ENCODE peak calls at places on chromosomes 13 and 19, in four cellular contexts. K is GM12878, G is A549, U is HCT116. E is an unnamed sample.

GRCh38 chr19:50242586-50242985 is 39.2 kb downstream of the MYH14 start:
- DNase-seq in K (peak; percentile 35), G (no peak), U (no peak), E (no peak)

GRCh38 chr19:55257461-55258411 is 1.1 kb downstream of the PPP6R1 start:
- DNase-seq in K (no peak), G (no peak), U (no peak), E (no peak)

GRCh38 chr13:31418186-31418585 is 218.4 kb downstream of the B3GLCT start:
- DNase-seq in K (no peak), G (no peak), U (no peak), E (no peak)

GRCh38 chr13:26722321-26722720 is 38.3 kb downstream of the GPR12 start:
- DNase-seq in K (no peak), G (no peak), U (no peak), E (no peak)

GRCh38 chr19:3115916-3116602 is 19.8 kb upstream of the GNA15 start:
- DNase-seq in K (no peak), G (no peak), U (no peak), E (no peak)

GRCh38 chr19:19120308-19121156 is 17.7 kb downstream of the TMEM161A start:
- DNase-seq in K (no peak), G (no peak), U (no peak), E (peak; percentile 36)

GRCh38 chr19:12665646-12666304 is 767 bp downstream of the MAN2B1 start:
- DNase-seq in K (no peak), G (no peak), U (no peak), E (no peak)

GRCh38 chr13:44622259-44622658 is 46.1 kb upstream of the TSC22D1 start:
- DNase-seq in K (no peak), G (peak; percentile 3), U (no peak), E (no peak)

GRCh38 chr13:107138468-107138867 is 570.5 kb upstream of the ARGLU1 start:
- DNase-seq in K (no peak), G (no peak), U (no peak), E (no peak)

GRCh38 chr19:13873776-13874515 is 3.0 kb upstream of the NANOS3 start:
- DNase-seq in K (no peak), G (no peak), U (no peak), E (no peak)

GRCh38 chr19:35044317-35045117 is 3.0 kb downstream of the HPN start:
- DNase-seq in K (no peak), G (peak; percentile 95), U (no peak), E (peak; percentile 43)

GRCh38 chr13:111893071-111893606 is 173.8 kb upstream of the SOX1 start:
- DNase-seq in K (no peak), G (no peak), U (no peak), E (no peak)

GRCh38 chr19:2038284-2039081 is 12.6 kb downstream of the MKNK2 start:
- DNase-seq in K (no peak), G (no peak), U (no peak), E (no peak)

GRCh38 chr19:375395-376110 is 31.0 kb upstream of the MIER2 start:
- DNase-seq in K (no peak), G (no peak), U (no peak), E (no peak)

GRCh38 chr13:48749699-48750473 is 96.2 kb downstream of the CYSLTR2 start:
- DNase-seq in K (peak; percentile 73), G (peak; percentile 62), U (peak; percentile 96), E (no peak)

GRCh38 chr13:94280357-94280756 is 199.1 kb downstream of the DCT start:
- DNase-seq in K (no peak), G (no peak), U (no peak), E (no peak)

GRCh38 chr19:5035817-5036732 is 67.2 kb downstream of the KDM4B start:
- DNase-seq in K (no peak), G (no peak), U (no peak), E (no peak)

GRCh38 chr13:102642475-102642874 is 45.7 kb downstream of the TPP2 start:
- DNase-seq in K (no peak), G (no peak), U (no peak), E (no peak)

GRCh38 chr19:35143231-35143715 is at the start of gene FXYD7:
- DNase-seq in K (no peak), G (no peak), U (no peak), E (no peak)

GRCh38 chr13:36344173-36344572 is 2.0 kb downstream of the SPART start:
- DNase-seq in K (no peak), G (no peak), U (no peak), E (peak; percentile 77)

GRCh38 chr19:33323093-33323820 is 20.9 kb upstream of the CEBPA start:
- DNase-seq in K (no peak), G (no peak), U (no peak), E (no peak)

GRCh38 chr13:43664700-43665191 is 122.0 kb downstream of the ENOX1 start:
- DNase-seq in K (no peak), G (no peak), U (no peak), E (no peak)

GRCh38 chr13:73146705-73147104 is 87.9 kb downstream of the KLF5 start:
- DNase-seq in K (no peak), G (no peak), U (no peak), E (no peak)

GRCh38 chr19:1237754-1238372 is at the start of gene CBARP:
- DNase-seq in K (no peak), G (no peak), U (no peak), E (no peak)

GRCh38 chr13:39804332-39805231 is 149.1 kb downstream of the COG6 start:
- DNase-seq in K (no peak), G (no peak), U (no peak), E (no peak)

GRCh38 chr13:41973247-41973741 is 12.4 kb upstream of the VWA8 start:
- DNase-seq in K (no peak), G (no peak), U (no peak), E (no peak)

GRCh38 chr19:33689886-33690285 is 68.1 kb downstream of the CHST8 start:
- DNase-seq in K (no peak), G (no peak), U (no peak), E (no peak)

GRCh38 chr13:57624565-57625435 is 6.7 kb upstream of the PCDH17 start:
- DNase-seq in K (no peak), G (no peak), U (no peak), E (peak; percentile 56)

GRCh38 chr19:43847884-43848283 is 20.8 kb downstream of the ZNF283 start:
- DNase-seq in K (no peak), G (no peak), U (no peak), E (no peak)

GRCh38 chr19:2260341-2260751 is 4.1 kb upstream of the JSRP1 start:
- DNase-seq in K (no peak), G (no peak), U (no peak), E (no peak)

GRCh38 chr13:32176696-32177095 is 138.5 kb downstream of the ZAR1L start:
- DNase-seq in K (no peak), G (no peak), U (no peak), E (no peak)

DNA sequence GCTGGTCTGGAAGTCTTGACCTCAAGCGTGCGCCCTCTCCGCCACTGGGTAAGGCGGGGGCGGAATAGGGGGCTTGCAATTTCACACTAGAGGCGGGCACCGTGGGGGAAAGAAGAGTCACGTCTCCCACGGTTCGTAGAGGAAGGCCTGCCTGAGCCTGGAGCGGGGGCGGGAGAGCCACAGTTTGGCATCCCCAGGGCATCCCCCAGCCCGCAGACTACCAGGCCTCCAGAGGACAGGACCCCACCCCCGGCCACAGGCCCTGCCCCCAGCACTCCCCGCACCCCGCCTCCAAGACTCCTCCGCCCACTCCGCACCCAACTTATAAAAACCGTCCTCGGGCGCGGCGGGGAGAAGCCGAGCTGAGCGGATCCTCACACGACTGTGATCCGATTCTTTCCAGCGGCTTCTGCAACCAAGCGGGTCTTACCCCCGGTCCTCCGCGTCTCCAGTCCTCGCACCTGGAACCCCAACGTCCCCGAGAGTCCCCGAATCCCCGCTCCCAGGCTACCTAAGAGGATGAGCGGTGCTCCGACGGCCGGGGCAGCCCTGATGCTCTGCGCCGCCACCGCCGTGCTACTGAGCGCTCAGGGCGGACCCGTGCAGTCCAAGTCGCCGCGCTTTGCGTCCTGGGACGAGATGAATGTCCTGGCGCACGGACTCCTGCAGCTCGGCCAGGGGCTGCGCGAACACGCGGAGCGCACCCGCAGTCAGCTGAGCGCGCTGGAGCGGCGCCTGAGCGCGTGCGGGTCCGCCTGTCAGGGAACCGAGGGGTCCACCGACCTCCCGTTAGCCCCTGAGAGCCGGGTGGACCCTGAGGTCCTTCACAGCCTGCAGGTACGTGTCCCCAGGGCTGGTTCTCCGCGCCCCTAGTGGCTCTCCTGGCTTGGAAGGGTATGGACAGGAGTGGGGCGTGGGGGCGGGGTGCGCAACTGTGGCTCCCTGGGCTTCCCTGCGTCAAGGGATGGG is at the start of gene ANGPTL4:
- DNase-seq in K (no peak), G (peak; percentile 69), U (peak; percentile 63), E (no peak)
- TF ChIP-seq CTCF in K (no peak), G (no peak), U (peak; percentile 30), E (no peak)

DNA sequence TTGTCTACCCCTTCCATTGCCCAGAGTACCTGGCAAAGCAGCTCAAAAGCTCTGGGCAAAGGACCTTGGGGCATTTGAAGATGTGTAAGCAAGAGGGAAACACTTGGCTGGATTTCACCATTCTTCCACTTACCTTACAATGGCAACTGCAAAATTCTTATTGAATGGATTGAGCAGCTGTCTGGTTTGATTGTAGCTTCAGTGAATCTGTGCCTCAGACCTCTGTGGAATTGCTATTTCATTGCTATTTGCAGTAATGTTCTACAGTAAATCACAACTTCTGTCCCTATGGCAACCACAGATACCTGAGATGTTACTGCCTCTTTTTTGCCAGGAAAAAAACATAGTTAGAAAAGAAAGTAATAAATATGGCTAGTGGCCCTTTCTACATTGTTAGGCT is 519.6 kb downstream of the SUCLA2 start:
- DNase-seq in K (no peak), G (no peak), U (no peak), E (no peak)
- TF ChIP-seq REST in K (no peak), G (no peak), U (no peak), E (no peak)

GRCh38 chr19:6088677-6089063 is 21.6 kb downstream of the RFX2 start:
- DNase-seq in K (no peak), G (no peak), U (no peak), E (no peak)

GRCh38 chr19:6090634-6091033 is 19.7 kb downstream of the RFX2 start:
- DNase-seq in K (no peak), G (no peak), U (no peak), E (no peak)

GRCh38 chr19:6095760-6096159 is 14.5 kb downstream of the RFX2 start:
- DNase-seq in K (no peak), G (no peak), U (no peak), E (no peak)

GRCh38 chr19:6091771-6092291 is 18.5 kb downstream of the RFX2 start:
- DNase-seq in K (no peak), G (no peak), U (no peak), E (no peak)

GRCh38 chr19:6092329-6093286 is 17.7 kb downstream of the RFX2 start:
- DNase-seq in K (no peak), G (peak; percentile 50), U (peak; percentile 48), E (no peak)
- TF ChIP-seq CTCF in K (no peak), G (no peak), U (no peak), E (no peak)

DNA sequence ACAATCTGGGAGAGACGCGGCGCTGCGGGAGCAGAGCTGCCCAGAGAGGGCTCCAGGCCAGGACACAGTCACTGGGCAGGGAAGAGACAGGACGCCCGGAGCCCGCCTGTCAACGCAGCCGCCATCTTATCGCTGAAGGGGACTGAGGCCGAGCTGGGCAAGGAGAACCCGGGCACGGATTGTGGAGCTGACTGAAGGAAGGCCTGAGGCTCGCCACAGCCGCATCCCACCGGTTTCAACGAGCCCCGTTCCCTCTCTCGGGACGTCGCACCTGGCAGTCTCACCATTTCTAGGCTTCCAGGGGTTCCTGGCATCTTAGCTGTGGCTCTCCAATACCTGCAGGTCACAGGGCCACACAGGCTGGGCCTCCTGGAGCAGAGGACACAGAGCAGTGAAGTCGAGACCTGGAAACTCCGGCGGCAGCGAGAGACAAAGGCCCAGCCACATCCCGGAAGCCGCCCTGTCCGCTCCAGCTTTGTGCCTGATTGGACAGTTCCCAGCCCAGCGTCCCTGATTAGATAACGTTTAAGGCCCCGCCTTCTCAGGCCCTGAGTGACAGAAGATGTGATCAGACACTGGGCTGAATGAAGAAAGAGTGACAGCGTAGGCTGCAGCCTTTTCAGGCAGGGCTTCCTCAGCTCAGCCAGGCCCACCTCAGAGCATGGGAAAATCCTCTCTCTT is at the start of gene ZNF91:
- DNase-seq in K (peak; percentile 85), G (no peak), U (peak; percentile 91), E (peak; percentile 72)
- TF ChIP-seq REST in K (no peak), G (no peak), U (no peak), E (peak; percentile 63)

E was measured in HL-60.